ENCODE peak calls at places on chromosomes 7 and 10, in nine cellular contexts. One of them, this sample, is unnamed.

GRCh38 chr10:29545122-29545521 is 89.6 kb downstream of the SVIL start:
- DNase-seq in mesendoderm: no peak
- DNase-seq in fibroblast of lung: no peak
- DNase-seq in OCI-LY7: no peak
- DNase-seq in Caco-2: no peak
- DNase-seq in tibial nerve: no peak
- DNase-seq in thoracic aorta: no peak
- DNase-seq in psoas muscle: no peak
- DNase-seq in CD8-positive, alpha-beta T cell: no peak
- DNase-seq in this sample: no peak

GRCh38 chr7:48040944-48041664 is 5.8 kb downstream of the C7orf57 start:
- DNase-seq in mesendoderm: no peak
- DNase-seq in fibroblast of lung: no peak
- DNase-seq in OCI-LY7: no peak
- DNase-seq in Caco-2: no peak
- DNase-seq in tibial nerve: no peak
- DNase-seq in thoracic aorta: no peak
- DNase-seq in psoas muscle: no peak
- DNase-seq in CD8-positive, alpha-beta T cell: no peak
- DNase-seq in this sample: no peak

GRCh38 chr10:35640474-35640873 is 1.6 kb downstream of the FZD8 start:
- DNase-seq in mesendoderm: peak; percentile 89
- DNase-seq in fibroblast of lung: peak; percentile 73
- DNase-seq in OCI-LY7: peak; percentile 65
- DNase-seq in Caco-2: peak; percentile 85
- DNase-seq in tibial nerve: peak; percentile 47
- DNase-seq in thoracic aorta: peak; percentile 5
- DNase-seq in psoas muscle: peak; percentile 78
- DNase-seq in CD8-positive, alpha-beta T cell: no peak
- DNase-seq in this sample: no peak

GRCh38 chr10:119917777-119918176 is 25.2 kb downstream of the SEC23IP start:
- DNase-seq in mesendoderm: no peak
- DNase-seq in fibroblast of lung: no peak
- DNase-seq in OCI-LY7: no peak
- DNase-seq in Caco-2: no peak
- DNase-seq in tibial nerve: no peak
- DNase-seq in thoracic aorta: no peak
- DNase-seq in psoas muscle: no peak
- DNase-seq in CD8-positive, alpha-beta T cell: no peak
- DNase-seq in this sample: no peak

GRCh38 chr7:84145892-84146291 is 48.7 kb downstream of the SEMA3A start:
- DNase-seq in mesendoderm: peak; percentile 37
- DNase-seq in fibroblast of lung: no peak
- DNase-seq in OCI-LY7: no peak
- DNase-seq in Caco-2: no peak
- DNase-seq in tibial nerve: no peak
- DNase-seq in thoracic aorta: no peak
- DNase-seq in psoas muscle: no peak
- DNase-seq in CD8-positive, alpha-beta T cell: no peak
- DNase-seq in this sample: no peak

GRCh38 chr7:25069900-25070443 is 55.1 kb downstream of the CYCS start:
- DNase-seq in mesendoderm: peak; percentile 84
- DNase-seq in fibroblast of lung: peak; percentile 70
- DNase-seq in OCI-LY7: peak; percentile 85
- DNase-seq in Caco-2: peak; percentile 76
- DNase-seq in tibial nerve: peak; percentile 67
- DNase-seq in thoracic aorta: no peak
- DNase-seq in psoas muscle: peak; percentile 33
- DNase-seq in CD8-positive, alpha-beta T cell: peak; percentile 56
- DNase-seq in this sample: peak; percentile 55

GRCh38 chr7:128281605-128282380 is 40.7 kb downstream of the LEP start:
- DNase-seq in mesendoderm: no peak
- DNase-seq in fibroblast of lung: no peak
- DNase-seq in OCI-LY7: no peak
- DNase-seq in Caco-2: no peak
- DNase-seq in tibial nerve: no peak
- DNase-seq in thoracic aorta: no peak
- DNase-seq in psoas muscle: no peak
- DNase-seq in CD8-positive, alpha-beta T cell: no peak
- DNase-seq in this sample: no peak

GRCh38 chr10:42836096-42836495 is 53.5 kb downstream of the BMS1 start:
- DNase-seq in mesendoderm: peak; percentile 31
- DNase-seq in fibroblast of lung: no peak
- DNase-seq in OCI-LY7: no peak
- DNase-seq in Caco-2: no peak
- DNase-seq in tibial nerve: no peak
- DNase-seq in thoracic aorta: no peak
- DNase-seq in psoas muscle: no peak
- DNase-seq in CD8-positive, alpha-beta T cell: no peak
- DNase-seq in this sample: no peak

GRCh38 chr10:49168821-49169495 is 19.2 kb downstream of the TMEM273 start:
- DNase-seq in mesendoderm: no peak
- DNase-seq in fibroblast of lung: peak; percentile 17
- DNase-seq in OCI-LY7: no peak
- DNase-seq in Caco-2: no peak
- DNase-seq in tibial nerve: no peak
- DNase-seq in thoracic aorta: no peak
- DNase-seq in psoas muscle: no peak
- DNase-seq in CD8-positive, alpha-beta T cell: no peak
- DNase-seq in this sample: no peak

GRCh38 chr10:11335167-11335652 is 276.2 kb downstream of the USP6NL start:
- DNase-seq in mesendoderm: peak; percentile 21
- DNase-seq in fibroblast of lung: peak; percentile 50
- DNase-seq in OCI-LY7: no peak
- DNase-seq in Caco-2: peak; percentile 72
- DNase-seq in tibial nerve: no peak
- DNase-seq in thoracic aorta: no peak
- DNase-seq in psoas muscle: no peak
- DNase-seq in CD8-positive, alpha-beta T cell: peak; percentile 48
- DNase-seq in this sample: no peak

GRCh38 chr7:68381731-68382130 is 1216.5 kb upstream of the AUTS2 start:
- DNase-seq in mesendoderm: no peak
- DNase-seq in fibroblast of lung: no peak
- DNase-seq in OCI-LY7: no peak
- DNase-seq in Caco-2: no peak
- DNase-seq in tibial nerve: no peak
- DNase-seq in thoracic aorta: no peak
- DNase-seq in psoas muscle: no peak
- DNase-seq in CD8-positive, alpha-beta T cell: no peak
- DNase-seq in this sample: no peak

GRCh38 chr10:10353326-10353725 is 664.3 kb upstream of the CELF2 start:
- DNase-seq in mesendoderm: peak; percentile 23
- DNase-seq in fibroblast of lung: no peak
- DNase-seq in OCI-LY7: no peak
- DNase-seq in Caco-2: no peak
- DNase-seq in tibial nerve: no peak
- DNase-seq in thoracic aorta: no peak
- DNase-seq in psoas muscle: no peak
- DNase-seq in CD8-positive, alpha-beta T cell: no peak
- DNase-seq in this sample: no peak

GRCh38 chr10:70849582-70850016 is 33.9 kb downstream of the SGPL1 start:
- DNase-seq in mesendoderm: no peak
- DNase-seq in fibroblast of lung: peak; percentile 96
- DNase-seq in OCI-LY7: no peak
- DNase-seq in Caco-2: no peak
- DNase-seq in tibial nerve: no peak
- DNase-seq in thoracic aorta: no peak
- DNase-seq in psoas muscle: no peak
- DNase-seq in CD8-positive, alpha-beta T cell: no peak
- DNase-seq in this sample: no peak
- H3K36me3 ChIP-seq in mesendoderm: peaks cover 5% of the 10 kb centered on the region
- H3K36me3 ChIP-seq in fibroblast of lung: no peaks in the 10 kb centered on the region
- H3K36me3 ChIP-seq in OCI-LY7: peaks cover 10% of the 10 kb centered on the region
- H3K36me3 ChIP-seq in Caco-2: peaks cover 4% of the 10 kb centered on the region
- H3K36me3 ChIP-seq in tibial nerve: no peaks in the 10 kb centered on the region
- H3K36me3 ChIP-seq in thoracic aorta: peaks cover 16% of the 10 kb centered on the region
- H3K36me3 ChIP-seq in psoas muscle: peaks cover 8% of the 10 kb centered on the region
- H3K36me3 ChIP-seq in CD8-positive, alpha-beta T cell: no peaks in the 10 kb centered on the region
- H3K36me3 ChIP-seq in this sample: peaks cover 6% of the 10 kb centered on the region

GRCh38 chr10:107398115-107398514 is 233.6 kb upstream of the SORCS1 start:
- DNase-seq in mesendoderm: no peak
- DNase-seq in fibroblast of lung: no peak
- DNase-seq in OCI-LY7: no peak
- DNase-seq in Caco-2: no peak
- DNase-seq in tibial nerve: no peak
- DNase-seq in thoracic aorta: no peak
- DNase-seq in psoas muscle: no peak
- DNase-seq in CD8-positive, alpha-beta T cell: no peak
- DNase-seq in this sample: no peak
- H3K4me1 ChIP-seq in mesendoderm: no peaks in the 10 kb centered on the region
- H3K4me1 ChIP-seq in fibroblast of lung: no peaks in the 10 kb centered on the region
- H3K4me1 ChIP-seq in OCI-LY7: no peaks in the 10 kb centered on the region
- H3K4me1 ChIP-seq in Caco-2: no peaks in the 10 kb centered on the region
- H3K4me1 ChIP-seq in tibial nerve: no peaks in the 10 kb centered on the region
- H3K4me1 ChIP-seq in thoracic aorta: no peaks in the 10 kb centered on the region
- H3K4me1 ChIP-seq in psoas muscle: no peaks in the 10 kb centered on the region
- H3K4me1 ChIP-seq in CD8-positive, alpha-beta T cell: no peaks in the 10 kb centered on the region
- H3K4me1 ChIP-seq in this sample: no peaks in the 10 kb centered on the region

GRCh38 chr10:127896590-127896989 is 3.8 kb upstream of the CLRN3 start:
- DNase-seq in mesendoderm: no peak
- DNase-seq in fibroblast of lung: no peak
- DNase-seq in OCI-LY7: no peak
- DNase-seq in Caco-2: no peak
- DNase-seq in tibial nerve: no peak
- DNase-seq in thoracic aorta: no peak
- DNase-seq in psoas muscle: no peak
- DNase-seq in CD8-positive, alpha-beta T cell: no peak
- DNase-seq in this sample: no peak

GRCh38 chr10:127889605-127890195 is 3.0 kb downstream of the CLRN3 start:
- DNase-seq in mesendoderm: no peak
- DNase-seq in fibroblast of lung: peak; percentile 78
- DNase-seq in OCI-LY7: no peak
- DNase-seq in Caco-2: no peak
- DNase-seq in tibial nerve: no peak
- DNase-seq in thoracic aorta: no peak
- DNase-seq in psoas muscle: no peak
- DNase-seq in CD8-positive, alpha-beta T cell: no peak
- DNase-seq in this sample: no peak

GRCh38 chr10:127890935-127891334 is 1.8 kb downstream of the CLRN3 start:
- DNase-seq in mesendoderm: no peak
- DNase-seq in fibroblast of lung: no peak
- DNase-seq in OCI-LY7: no peak
- DNase-seq in Caco-2: no peak
- DNase-seq in tibial nerve: no peak
- DNase-seq in thoracic aorta: no peak
- DNase-seq in psoas muscle: no peak
- DNase-seq in CD8-positive, alpha-beta T cell: no peak
- DNase-seq in this sample: no peak

GRCh38 chr10:127894146-127894545 is 1.4 kb upstream of the CLRN3 start:
- DNase-seq in mesendoderm: no peak
- DNase-seq in fibroblast of lung: peak; percentile 48
- DNase-seq in OCI-LY7: no peak
- DNase-seq in Caco-2: no peak
- DNase-seq in tibial nerve: no peak
- DNase-seq in thoracic aorta: no peak
- DNase-seq in psoas muscle: no peak
- DNase-seq in CD8-positive, alpha-beta T cell: no peak
- DNase-seq in this sample: no peak

DNA sequence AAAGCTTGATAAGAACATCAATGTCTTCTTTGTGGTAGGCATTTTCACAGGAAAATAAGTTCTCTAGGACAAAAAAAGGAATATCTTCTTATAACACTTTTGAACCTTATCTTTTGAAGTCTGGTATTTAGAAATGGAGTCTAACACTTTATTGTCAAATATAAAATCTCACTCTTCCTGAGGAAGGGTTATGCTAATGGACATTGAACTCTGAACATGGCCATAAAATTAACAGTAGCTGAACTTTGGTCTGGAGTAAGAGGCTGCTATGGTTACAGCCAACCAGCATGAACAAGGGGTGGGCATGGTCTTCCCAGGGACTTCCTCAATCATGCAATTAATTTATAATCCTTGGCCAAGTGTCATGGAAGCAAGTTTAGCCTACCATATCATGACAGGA is at the start of gene CLRN3:
- DNase-seq in mesendoderm: no peak
- DNase-seq in fibroblast of lung: no peak
- DNase-seq in OCI-LY7: no peak
- DNase-seq in Caco-2: peak; percentile 22
- DNase-seq in tibial nerve: no peak
- DNase-seq in thoracic aorta: no peak
- DNase-seq in psoas muscle: no peak
- DNase-seq in CD8-positive, alpha-beta T cell: no peak
- DNase-seq in this sample: no peak
- H3K4me3 ChIP-seq in mesendoderm: no peak within 1 kb of the TSS
- H3K4me3 ChIP-seq in fibroblast of lung: no peak within 1 kb of the TSS
- H3K4me3 ChIP-seq in OCI-LY7: no peak within 1 kb of the TSS
- H3K4me3 ChIP-seq in Caco-2: peak within 1 kb of the TSS; percentile 16
- H3K4me3 ChIP-seq in tibial nerve: no peak within 1 kb of the TSS
- H3K4me3 ChIP-seq in thoracic aorta: no peak within 1 kb of the TSS
- H3K4me3 ChIP-seq in psoas muscle: no peak within 1 kb of the TSS
- H3K4me3 ChIP-seq in CD8-positive, alpha-beta T cell: no peak within 1 kb of the TSS
- H3K4me3 ChIP-seq in this sample: no peak within 1 kb of the TSS

GRCh38 chr10:133299738-133300137 is 8.9 kb downstream of the TUBGCP2 start:
- DNase-seq in mesendoderm: no peak
- DNase-seq in fibroblast of lung: no peak
- DNase-seq in OCI-LY7: no peak
- DNase-seq in Caco-2: no peak
- DNase-seq in tibial nerve: no peak
- DNase-seq in thoracic aorta: no peak
- DNase-seq in psoas muscle: no peak
- DNase-seq in CD8-positive, alpha-beta T cell: no peak
- DNase-seq in this sample: no peak

GRCh38 chr10:133295426-133296320 is 13.0 kb downstream of the TUBGCP2 start:
- DNase-seq in mesendoderm: no peak
- DNase-seq in fibroblast of lung: no peak
- DNase-seq in OCI-LY7: no peak
- DNase-seq in Caco-2: no peak
- DNase-seq in tibial nerve: no peak
- DNase-seq in thoracic aorta: no peak
- DNase-seq in psoas muscle: peak; percentile 9
- DNase-seq in CD8-positive, alpha-beta T cell: no peak
- DNase-seq in this sample: no peak

GRCh38 chr10:133299224-133299623 is 9.4 kb downstream of the TUBGCP2 start:
- DNase-seq in mesendoderm: no peak
- DNase-seq in fibroblast of lung: no peak
- DNase-seq in OCI-LY7: no peak
- DNase-seq in Caco-2: no peak
- DNase-seq in tibial nerve: no peak
- DNase-seq in thoracic aorta: no peak
- DNase-seq in psoas muscle: no peak
- DNase-seq in CD8-positive, alpha-beta T cell: no peak
- DNase-seq in this sample: no peak

GRCh38 chr10:133298466-133298865 is 10.2 kb downstream of the TUBGCP2 start:
- DNase-seq in mesendoderm: no peak
- DNase-seq in fibroblast of lung: no peak
- DNase-seq in OCI-LY7: no peak
- DNase-seq in Caco-2: no peak
- DNase-seq in tibial nerve: no peak
- DNase-seq in thoracic aorta: no peak
- DNase-seq in psoas muscle: no peak
- DNase-seq in CD8-positive, alpha-beta T cell: no peak
- DNase-seq in this sample: no peak

DNA sequence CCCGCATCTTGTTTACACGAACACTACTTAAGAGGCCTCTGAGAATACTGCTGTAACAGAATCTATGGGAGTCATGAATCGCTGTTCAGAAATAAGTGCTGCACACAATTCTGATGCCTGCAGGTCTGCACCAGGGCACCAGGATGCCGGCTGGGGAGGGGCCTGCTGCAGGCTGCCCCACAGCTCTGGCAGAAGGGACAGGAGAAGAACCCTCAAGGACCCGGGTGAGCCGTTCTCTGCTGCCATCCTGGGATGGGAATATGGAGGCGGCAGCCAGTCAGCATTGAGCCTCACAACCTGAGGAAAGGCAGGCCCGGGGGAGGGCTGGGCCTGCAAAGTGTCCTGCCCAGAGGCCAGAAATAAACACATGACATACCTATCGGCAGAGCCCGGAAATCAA is 11.2 kb downstream of the TUBGCP2 start:
- DNase-seq in mesendoderm: no peak
- DNase-seq in fibroblast of lung: no peak
- DNase-seq in OCI-LY7: no peak
- DNase-seq in Caco-2: no peak
- DNase-seq in tibial nerve: no peak
- DNase-seq in thoracic aorta: no peak
- DNase-seq in psoas muscle: no peak
- DNase-seq in CD8-positive, alpha-beta T cell: no peak
- DNase-seq in this sample: no peak
- H3K36me3 ChIP-seq in mesendoderm: peaks cover 10% of the 10 kb centered on the region
- H3K36me3 ChIP-seq in fibroblast of lung: peaks cover 38% of the 10 kb centered on the region
- H3K36me3 ChIP-seq in OCI-LY7: peaks cover 90% of the 10 kb centered on the region
- H3K36me3 ChIP-seq in Caco-2: peaks cover 7% of the 10 kb centered on the region
- H3K36me3 ChIP-seq in tibial nerve: peaks cover 8% of the 10 kb centered on the region
- H3K36me3 ChIP-seq in thoracic aorta: peaks cover 84% of the 10 kb centered on the region
- H3K36me3 ChIP-seq in psoas muscle: peaks cover 17% of the 10 kb centered on the region
- H3K36me3 ChIP-seq in CD8-positive, alpha-beta T cell: peaks cover 46% of the 10 kb centered on the region
- H3K36me3 ChIP-seq in this sample: peaks cover 51% of the 10 kb centered on the region